ENCODE peak calls at places on chromosomes 7 and 10, in five cellular contexts. B, Q, Z, E and P are unnamed samples.

GRCh38 chr10:132666733-132667612 is 119.0 kb downstream of the NKX6-2 start:
- DNase-seq in Q (no peak), Z (no peak), E (no peak), B (no peak), P (no peak)

GRCh38 chr10:80472234-80473095 is 18.4 kb downstream of the TSPAN14 start:
- DNase-seq in E (no peak), Z (no peak), Q (no peak), B (no peak), P (no peak)

GRCh38 chr7:35906191-35906908 is 105.5 kb downstream of the SEPTIN7 start:
- DNase-seq in B (peak), Q (peak), E (no peak), Z (peak), P (peak)

GRCh38 chr7:26321440-26321839 is 29.8 kb downstream of the SNX10 start:
- DNase-seq in Z (no peak), B (no peak), Q (no peak), E (no peak), P (no peak)

GRCh38 chr10:113557389-113558321 is 4.8 kb downstream of the HABP2 start:
- DNase-seq in Z (peak), B (no peak), E (no peak), Q (no peak), P (no peak)

GRCh38 chr7:137771679-137772078 is 75.1 kb downstream of the DGKI start:
- DNase-seq in E (no peak), Z (no peak), B (no peak), Q (no peak), P (no peak)

GRCh38 chr10:110074986-110075664 is 67.3 kb downstream of the ADD3 start:
- DNase-seq in E (no peak), Q (no peak), Z (no peak), B (no peak), P (no peak)

GRCh38 chr7:140232959-140233649 is 56.3 kb upstream of the KDM7A start:
- DNase-seq in B (no peak), Q (no peak), E (no peak), Z (no peak), P (no peak)